ENCODE peak calls at places on chromosome 9, in six cellular contexts. L is A549, N is fibroblast of lung, Q is prostate gland, S is tibial nerve, T is lung. B is an unnamed sample. For H3K4me1 and H3K9me3, the result is how much of the 10 kb centered on the place peaks cover.

GRCh38 chr9:109908459-109909390 is 128.7 kb downstream of the PALM2AKAP2 start:
- DNase-seq in Q (no peak), S (no peak), N (peak), L (no peak), T (no peak), B (no peak)

GRCh38 chr9:137128158-137129088 is 10.5 kb upstream of the GRIN1 start:
- DNase-seq in T (no peak), N (no peak), Q (no peak), S (no peak), L (no peak), B (no peak)

GRCh38 chr9:81592890-81593271 is 96.5 kb downstream of the TLE1 start:
- DNase-seq in S (peak), Q (no peak), N (no peak), L (no peak), T (peak), B (no peak)

GRCh38 chr9:113293285-113293874 is 9.8 kb downstream of the RNF183 start:
- DNase-seq in T (no peak), L (no peak), Q (no peak), N (peak), S (no peak), B (no peak)

GRCh38 chr9:91905958-91906585 is 44.0 kb downstream of the ROR2 start:
- DNase-seq in T (no peak), L (no peak), N (no peak), S (peak), Q (peak), B (no peak)

GRCh38 chr9:87383341-87384150 is 114.1 kb upstream of the DAPK1 start:
- DNase-seq in T (no peak), N (no peak), Q (no peak), L (no peak), S (no peak), B (no peak)

GRCh38 chr9:20692554-20692953 is 8.5 kb downstream of the FOCAD start:
- DNase-seq in T (no peak), Q (no peak), N (peak), S (no peak), L (no peak), B (no peak)

GRCh38 chr9:11158676-11159075 is 545.9 kb upstream of the PTPRD start:
- DNase-seq in L (no peak), N (no peak), Q (no peak), S (no peak), T (no peak), B (no peak)

GRCh38 chr9:114364528-114365041 is 23.2 kb downstream of the AKNA start:
- DNase-seq in T (no peak), S (no peak), N (no peak), Q (no peak), L (no peak), B (no peak)

GRCh38 chr9:8030095-8030494 is 230.5 kb upstream of the DMAC1 start:
- DNase-seq in T (no peak), N (no peak), S (no peak), Q (no peak), L (no peak), B (no peak)

GRCh38 chr9:109556061-109556460 is 58.0 kb upstream of the PTPN3 start:
- DNase-seq in L (no peak), S (no peak), Q (peak), N (no peak), T (peak), B (peak)

GRCh38 chr9:127213859-127214258 is 50.7 kb upstream of the GARNL3 start:
- DNase-seq in S (no peak), Q (no peak), T (no peak), N (no peak), L (no peak), B (no peak)
- H3K4me1 ChIP-seq in S (under half), Q (under half), T (under half), N (under half), L (under half), B (under half)

DNA sequence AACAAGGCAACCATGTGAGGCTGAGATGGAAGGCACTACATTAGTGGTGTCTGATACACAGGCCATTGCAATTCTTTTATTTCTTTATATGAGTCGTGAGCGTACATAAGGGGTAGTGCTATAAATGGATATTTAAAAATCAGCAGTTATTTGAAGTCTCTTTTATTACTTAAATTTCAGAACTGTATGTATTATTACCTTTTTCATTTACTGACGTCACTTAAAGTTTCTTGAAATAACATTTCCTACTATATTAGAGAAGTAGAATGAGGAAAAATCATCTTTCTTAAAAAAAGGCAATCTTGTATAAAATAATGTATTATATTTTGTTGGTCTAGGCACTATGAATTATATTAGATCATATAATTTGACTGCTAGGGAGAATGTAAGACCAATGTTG is 280.9 kb upstream of the CYLC2 start:
- DNase-seq in Q (no peak), N (no peak), S (no peak), T (no peak), L (no peak), B (no peak)
- H3K9me3 ChIP-seq in Q (under half), N (under half), S (under half), T (under half), L (under half), B (under half)

GRCh38 chr9:38062498-38063362 is 6.3 kb downstream of the SHB start:
- DNase-seq in L (no peak), N (peak), T (no peak), Q (no peak), S (no peak), B (no peak)

GRCh38 chr9:38062106-38062497 is 6.9 kb downstream of the SHB start:
- DNase-seq in N (no peak), Q (no peak), T (no peak), L (no peak), S (no peak), B (no peak)

GRCh38 chr9:38061326-38061947 is 7.6 kb downstream of the SHB start:
- DNase-seq in T (no peak), N (no peak), L (no peak), Q (no peak), S (no peak), B (no peak)

GRCh38 chr9:38059233-38059936 is 9.6 kb downstream of the SHB start:
- DNase-seq in T (no peak), S (no peak), N (no peak), Q (no peak), L (no peak), B (no peak)

GRCh38 chr9:38060688-38061087 is 8.3 kb downstream of the SHB start:
- DNase-seq in Q (no peak), T (no peak), S (no peak), L (no peak), N (no peak), B (no peak)
- H3K4me1 ChIP-seq in Q (under half), T (under half), S (under half), L (half or more), N (under half), B (half or more)

DNA sequence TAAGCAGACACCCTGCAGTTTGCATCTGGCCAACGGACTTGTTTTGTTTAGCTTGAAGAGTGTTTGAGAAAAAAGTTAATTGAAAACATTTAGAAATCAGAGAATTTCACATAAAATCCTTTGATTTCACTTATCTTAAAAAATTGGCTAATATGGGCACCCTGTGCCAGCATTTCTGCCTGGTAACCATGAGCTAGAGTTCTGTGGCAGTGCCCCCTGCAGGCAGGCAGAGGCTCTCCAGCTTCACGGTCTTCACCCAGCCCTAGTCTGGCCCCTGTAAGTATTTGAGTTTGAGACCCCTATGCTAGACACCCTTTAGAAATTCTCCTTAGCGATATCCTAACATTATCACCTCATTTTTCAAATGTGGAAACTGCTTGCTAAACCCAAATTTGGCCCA is 18.8 kb upstream of the FANCC start:
- DNase-seq in Q (no peak), T (no peak), L (peak), N (no peak), S (no peak), B (peak)
- H3K9me3 ChIP-seq in Q (under half), T (under half), L (under half), N (under half), S (under half), B (under half)

GRCh38 chr9:121725008-121725795 is 73.8 kb downstream of the DAB2IP start:
- DNase-seq in N (peak), S (peak), Q (peak), L (no peak), T (peak), B (peak)
- H3K4me1 ChIP-seq in N (under half), S (half or more), Q (under half), L (under half), T (under half), B (half or more)